ENCODE peak calls at places on chromosomes 16 and 17, in four cellular contexts. F is K562, B is GM12878, Z is GM12891. Y is an unnamed sample.
A peak's percentile ranks its signal among the peaks of the same experiment; 100 is the strongest.

GRCh38 chr16:88763502-88764053 is 21.4 kb downstream of the PIEZO1 start:
- DNase-seq in F (no peak), B (no peak), Z (no peak), Y (no peak)

GRCh38 chr17:489758-490329 is 137.2 kb upstream of the RPH3AL start:
- DNase-seq in F (peak; percentile 34), B (no peak), Z (peak; percentile 58), Y (no peak)

GRCh38 chr17:48541574-48542113 is 3.3 kb downstream of the HOXB2 start:
- DNase-seq in F (peak; percentile 54), B (no peak), Z (no peak), Y (no peak)

GRCh38 chr16:78676351-78676750 is 576.9 kb downstream of the WWOX start:
- DNase-seq in F (no peak), B (no peak), Z (no peak), Y (no peak)

GRCh38 chr17:30376621-30377452 is 1.9 kb upstream of the CPD start:
- DNase-seq in F (no peak), B (peak; percentile 40), Z (no peak), Y (peak; percentile 28)

GRCh38 chr17:31416503-31416923 is 25.0 kb downstream of the RAB11FIP4 start:
- DNase-seq in F (no peak), B (no peak), Z (no peak), Y (no peak)

GRCh38 chr17:13619462-13619861 is 17.7 kb upstream of the HS3ST3A1 start:
- DNase-seq in F (peak; percentile 7), B (no peak), Z (no peak), Y (no peak)

GRCh38 chr17:71762526-71762925 is 358.3 kb upstream of the SOX9 start:
- DNase-seq in F (no peak), B (no peak), Z (no peak), Y (no peak)

GRCh38 chr17:13920413-13920812 is 148.9 kb upstream of the COX10 start:
- DNase-seq in F (no peak), B (no peak), Z (no peak), Y (no peak)

GRCh38 chr16:74726736-74727135 is 26.1 kb upstream of the MLKL start:
- DNase-seq in F (peak; percentile 63), B (no peak), Z (no peak), Y (peak; percentile 72)

GRCh38 chr17:77644981-77645380 is 313.5 kb upstream of the TNRC6C start:
- DNase-seq in F (no peak), B (no peak), Z (no peak), Y (no peak)

GRCh38 chr16:11128211-11129123 is 127.5 kb downstream of the SOCS1 start:
- DNase-seq in F (peak; percentile 70), B (no peak), Z (no peak), Y (peak; percentile 50)

GRCh38 chr17:63189082-63189481 is 223.0 kb downstream of the TANC2 start:
- DNase-seq in F (no peak), B (no peak), Z (no peak), Y (no peak)

GRCh38 chr17:19004601-19005441 is at the start of gene FAM83G:
- DNase-seq in F (peak; percentile 87), B (peak; percentile 19), Z (peak; percentile 93), Y (peak; percentile 40)

GRCh38 chr17:63649813-63650212 is 27.6 kb downstream of the MAP3K3 start:
- DNase-seq in F (no peak), B (no peak), Z (no peak), Y (peak; percentile 74)

GRCh38 chr16:55036371-55036821 is 105.7 kb downstream of the IRX5 start:
- DNase-seq in F (no peak), B (no peak), Z (no peak), Y (no peak)

GRCh38 chr16:31141489-31142108 is 6.1 kb upstream of the PRSS8 start:
- DNase-seq in F (no peak), B (no peak), Z (no peak), Y (peak; percentile 21)

GRCh38 chr16:11403534-11403795 is 58.2 kb downstream of the RMI2 start:
- DNase-seq in F (no peak), B (no peak), Z (no peak), Y (no peak)

GRCh38 chr16:28609631-28610594 is at the start of gene SULT1A1:
- DNase-seq in F (peak; percentile 60), B (no peak), Z (no peak), Y (no peak)

GRCh38 chr17:64354396-64354795 is 36.3 kb downstream of the PECAM1 start:
- DNase-seq in F (no peak), B (no peak), Z (no peak), Y (no peak)

GRCh38 chr16:58533751-58534470 is 18.6 kb downstream of the SETD6 start:
- DNase-seq in F (no peak), B (no peak), Z (no peak), Y (no peak)

GRCh38 chr16:70577256-70577698 is 53.7 kb downstream of the SF3B3 start:
- DNase-seq in F (no peak), B (no peak), Z (no peak), Y (no peak)

GRCh38 chr17:5821057-5821456 is 236.7 kb upstream of the NLRP1 start:
- DNase-seq in F (no peak), B (no peak), Z (no peak), Y (no peak)

GRCh38 chr16:68893710-68894705 is 50.7 kb downstream of the TANGO6 start:
- DNase-seq in F (no peak), B (no peak), Z (no peak), Y (no peak)

GRCh38 chr17:48611213-48611612 is 396 bp upstream of the HOXB7 start:
- DNase-seq in F (no peak), B (no peak), Z (no peak), Y (no peak)

GRCh38 chr17:42536048-42536371 is at the start of gene NAGLU:
- DNase-seq in F (peak; percentile 99), B (peak; percentile 72), Z (peak; percentile 99), Y (peak; percentile 88)

GRCh38 chr16:75306102-75306762 is 54.8 kb upstream of the BCAR1 start:
- DNase-seq in F (no peak), B (no peak), Z (no peak), Y (no peak)

GRCh38 chr17:1629647-1630310 is 1.1 kb upstream of the SLC43A2 start:
- DNase-seq in F (peak; percentile 56), B (no peak), Z (no peak), Y (no peak)

GRCh38 chr16:57601801-57602478 is 26.5 kb upstream of the ADGRG1 start:
- DNase-seq in F (peak; percentile 54), B (peak; percentile 93), Z (no peak), Y (peak; percentile 70)

GRCh38 chr16:9909072-9909471 is 273.2 kb downstream of the GRIN2A start:
- DNase-seq in F (no peak), B (no peak), Z (no peak), Y (no peak)
- TF ChIP-seq SPI1 in F (no peak), B (no peak), Z (no peak), Y (no peak)

GRCh38 chr17:43723697-43724359 is 34.8 kb downstream of the SOST start:
- DNase-seq in F (no peak), B (no peak), Z (no peak), Y (no peak)
- TF ChIP-seq SPI1 in F (no peak), B (no peak), Z (no peak), Y (no peak)

DNA sequence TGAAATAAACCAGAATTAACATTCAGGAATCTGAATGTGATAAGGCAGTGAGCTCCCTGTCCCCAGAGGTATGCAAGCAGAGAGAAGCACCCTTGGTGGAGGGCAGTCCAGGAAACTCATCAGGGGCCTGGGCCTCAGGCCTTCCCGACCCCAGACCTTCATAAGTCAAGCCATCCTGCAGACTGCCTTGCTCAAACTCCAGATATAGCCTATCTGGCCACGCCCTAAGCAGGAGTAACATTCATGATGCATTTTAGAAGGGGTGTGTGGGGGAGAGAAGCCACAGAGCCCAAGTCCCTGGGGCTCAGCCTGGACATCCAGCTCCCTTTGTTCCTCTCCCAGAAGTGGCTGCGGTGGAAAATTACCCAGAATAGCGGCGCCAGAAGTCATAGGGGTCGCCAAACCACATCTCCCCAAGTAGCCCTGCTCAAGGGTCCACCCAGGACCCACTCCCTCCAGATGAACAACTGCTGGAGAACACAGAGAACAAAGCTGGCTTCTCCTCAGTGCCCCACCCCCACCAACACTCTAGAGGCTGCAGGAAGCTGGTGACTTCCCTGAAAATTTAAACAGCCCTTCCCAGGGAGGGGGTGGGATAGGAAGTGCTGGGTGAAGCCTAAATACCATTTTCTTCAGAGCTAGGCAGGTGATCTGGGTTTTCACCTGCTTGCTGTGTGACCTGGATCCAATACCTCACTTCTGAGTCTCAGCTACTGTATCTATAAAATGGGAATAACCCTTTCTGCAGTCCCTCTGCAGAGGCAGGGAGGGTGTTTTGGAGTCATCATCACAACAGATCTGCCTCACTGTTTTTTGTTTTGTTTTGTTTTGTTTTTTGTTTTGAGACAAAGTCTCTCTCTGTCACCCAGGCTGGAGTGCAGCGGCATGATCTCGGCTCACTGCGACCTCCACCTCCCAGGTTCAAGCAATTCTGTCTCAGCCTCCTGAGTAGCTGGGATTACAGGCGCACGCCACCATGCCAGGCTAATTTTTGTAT is 1.5 kb upstream of the SREBF1 start:
- DNase-seq in F (no peak), B (no peak), Z (no peak), Y (peak; percentile 68)
- TF ChIP-seq SPI1 in F (peak; percentile 43), B (no peak), Z (no peak), Y (peak; percentile 44)

GRCh38 chr16:49523435-49524159 is 150.0 kb downstream of the C16orf78 start:
- DNase-seq in F (no peak), B (no peak), Z (no peak), Y (no peak)
- TF ChIP-seq SPI1 in F (no peak), B (no peak), Z (no peak), Y (no peak)